ENCODE peak calls at places on chromosomes 11 and 22, in five cellular contexts. B is neuronal stem cell, P is trophoblast cell, K is H9, U is mesenchymal stem cell. X is an unnamed sample.

GRCh38 chr11:69006816-69007215 is 6.2 kb downstream of the MRGPRF start:
- DNase-seq in B (no peak), P (no peak), K (peak), U (no peak), X (no peak)

GRCh38 chr22:20032407-20032991 is 11.6 kb downstream of the TANGO2 start:
- DNase-seq in B (no peak), P (no peak), K (no peak), U (no peak), X (no peak)

GRCh38 chr11:46149826-46150225 is 28.6 kb upstream of the PHF21A start:
- DNase-seq in B (no peak), P (no peak), K (no peak), U (no peak), X (no peak)

GRCh38 chr11:62370743-62371440 is 33.6 kb downstream of the ASRGL1 start:
- DNase-seq in B (no peak), P (no peak), K (peak), U (no peak), X (no peak)

GRCh38 chr22:29621761-29622526 is 18.5 kb downstream of the NF2 start:
- DNase-seq in B (no peak), P (peak), K (no peak), U (peak), X (no peak)

GRCh38 chr11:126137146-126137545 is 74.3 kb downstream of the RPUSD4 start:
- DNase-seq in B (no peak), P (no peak), K (no peak), U (peak), X (no peak)

GRCh38 chr11:108891143-108891542 is 226.3 kb downstream of the DDX10 start:
- DNase-seq in B (no peak), P (no peak), K (no peak), U (no peak), X (no peak)

GRCh38 chr11:74778581-74778980 is 29.9 kb downstream of the RNF169 start:
- DNase-seq in B (no peak), P (peak), K (no peak), U (no peak), X (no peak)

GRCh38 chr11:17822021-17822781 is 87.6 kb downstream of the KCNC1 start:
- DNase-seq in B (no peak), P (no peak), K (no peak), U (peak), X (no peak)

GRCh38 chr11:74849525-74850391 is 99.1 kb downstream of the XRRA1 start:
- DNase-seq in B (peak), P (no peak), K (peak), U (peak), X (peak)

GRCh38 chr11:73982990-73983763 is 534 bp upstream of the UCP2 start:
- DNase-seq in B (peak), P (peak), K (peak), U (peak), X (peak)

GRCh38 chr22:30979932-30980331 is 10.9 kb downstream of the TUG1 start:
- DNase-seq in B (no peak), P (no peak), K (no peak), U (no peak), X (no peak)

GRCh38 chr22:38455530-38456271 is 702 bp upstream of the KCNJ4 start:
- DNase-seq in B (peak), P (no peak), K (peak), U (peak), X (no peak)

GRCh38 chr11:64165482-64165841 is 451 bp downstream of the MACROD1 start:
- DNase-seq in B (no peak), P (no peak), K (no peak), U (no peak), X (no peak)

GRCh38 chr22:26857169-26857568 is 199.8 kb downstream of the MIAT start:
- DNase-seq in B (no peak), P (no peak), K (no peak), U (no peak), X (no peak)

GRCh38 chr11:2929880-2930704 is 872 bp upstream of the PHLDA2 start:
- DNase-seq in B (peak), P (peak), K (peak), U (peak), X (no peak)

GRCh38 chr11:105202844-105203548 is 63.4 kb upstream of the CARD18 start:
- DNase-seq in B (no peak), P (no peak), K (no peak), U (peak), X (no peak)

GRCh38 chr22:28417426-28417825 is 262.2 kb downstream of the TTC28 start:
- DNase-seq in B (no peak), P (no peak), K (no peak), U (no peak), X (no peak)

GRCh38 chr11:60872124-60872951 is 5.0 kb downstream of the ZP1 start:
- DNase-seq in B (no peak), P (no peak), K (no peak), U (peak), X (no peak)

GRCh38 chr11:65064847-65065240 is 6.5 kb upstream of the NAALADL1 start:
- DNase-seq in B (no peak), P (no peak), K (no peak), U (no peak), X (no peak)

GRCh38 chr11:12502041-12502440 is 124.7 kb downstream of the PARVA start:
- DNase-seq in B (no peak), P (no peak), K (no peak), U (peak), X (no peak)

GRCh38 chr11:17414317-17414737 is 25.9 kb upstream of the KCNJ11 start:
- DNase-seq in B (no peak), P (no peak), K (no peak), U (no peak), X (no peak)

GRCh38 chr11:107301886-107302285 is 155.7 kb downstream of the CWF19L2 start:
- DNase-seq in B (no peak), P (peak), K (no peak), U (peak), X (no peak)

GRCh38 chr11:67312187-67313021 is 9.1 kb downstream of the SSH3 start:
- DNase-seq in B (no peak), P (peak), K (no peak), U (no peak), X (no peak)

GRCh38 chr22:27349456-27349855 is 452.1 kb downstream of the MN1 start:
- DNase-seq in B (no peak), P (no peak), K (no peak), U (no peak), X (no peak)

GRCh38 chr22:48473202-48473601 is 1354.5 kb downstream of the BRD1 start:
- DNase-seq in B (no peak), P (no peak), K (peak), U (no peak), X (no peak)

GRCh38 chr11:75959540-75959939 is 144.5 kb downstream of the UVRAG start:
- DNase-seq in B (no peak), P (no peak), K (no peak), U (no peak), X (no peak)

DNA sequence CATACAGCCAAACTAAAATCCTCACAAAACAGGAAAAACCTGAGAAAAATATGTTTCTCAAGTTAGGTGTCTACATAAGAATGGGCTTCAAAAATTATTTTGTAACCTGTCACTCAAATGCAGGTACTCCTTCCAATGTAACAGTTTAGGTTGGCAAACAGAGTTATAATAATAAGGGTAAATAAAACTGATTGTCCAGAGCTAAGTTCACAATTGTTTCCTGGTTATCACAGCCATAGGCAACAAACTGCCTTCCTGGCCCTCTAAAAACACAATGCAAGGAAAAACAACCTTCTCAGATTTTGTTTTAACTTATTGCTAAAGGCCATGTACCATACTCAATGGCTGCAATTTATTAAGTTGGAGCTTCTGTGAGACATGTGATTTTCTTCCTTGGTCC is 36.4 kb downstream of the SNX19 start:
- DNase-seq in B (no peak), P (no peak), K (no peak), U (no peak), X (no peak)
- H2BK12ac ChIP-seq in B (no peak), P (no peak), K (no peak), U (no peak), X (no peak)

GRCh38 chr22:36628561-36629060 is 74.9 kb downstream of the CACNG2 start:
- DNase-seq in B (no peak), P (no peak), K (no peak), U (no peak), X (no peak)
- H2BK12ac ChIP-seq in B (no peak), P (no peak), K (no peak), U (no peak), X (no peak)

GRCh38 chr22:23013612-23014011 is 56.7 kb upstream of the GNAZ start:
- DNase-seq in B (no peak), P (no peak), K (no peak), U (no peak), X (no peak)
- H2BK12ac ChIP-seq in B (no peak), P (no peak), K (no peak), U (no peak), X (no peak)

GRCh38 chr11:27020736-27021135 is 19.9 kb upstream of the BBOX1 start:
- DNase-seq in B (no peak), P (no peak), K (no peak), U (no peak), X (no peak)

GRCh38 chr11:27013741-27014415 is 20.0 kb downstream of the FIBIN start:
- DNase-seq in B (no peak), P (no peak), K (no peak), U (peak), X (no peak)

GRCh38 chr11:27022659-27023251 is 17.9 kb upstream of the BBOX1 start:
- DNase-seq in B (no peak), P (no peak), K (no peak), U (no peak), X (no peak)

GRCh38 chr11:27024865-27025264 is 15.8 kb upstream of the BBOX1 start:
- DNase-seq in B (no peak), P (no peak), K (no peak), U (no peak), X (no peak)

GRCh38 chr11:27018902-27019544 is 21.6 kb upstream of the BBOX1 start:
- DNase-seq in B (no peak), P (no peak), K (no peak), U (peak), X (no peak)
- H2BK12ac ChIP-seq in B (no peak), P (no peak), K (no peak), U (no peak), X (no peak)

GRCh38 chr11:13883589-13883988 is 78.9 kb upstream of the SPON1 start:
- DNase-seq in B (no peak), P (no peak), K (no peak), U (no peak), X (no peak)
- H2BK12ac ChIP-seq in B (no peak), P (no peak), K (no peak), U (no peak), X (no peak)

DNA sequence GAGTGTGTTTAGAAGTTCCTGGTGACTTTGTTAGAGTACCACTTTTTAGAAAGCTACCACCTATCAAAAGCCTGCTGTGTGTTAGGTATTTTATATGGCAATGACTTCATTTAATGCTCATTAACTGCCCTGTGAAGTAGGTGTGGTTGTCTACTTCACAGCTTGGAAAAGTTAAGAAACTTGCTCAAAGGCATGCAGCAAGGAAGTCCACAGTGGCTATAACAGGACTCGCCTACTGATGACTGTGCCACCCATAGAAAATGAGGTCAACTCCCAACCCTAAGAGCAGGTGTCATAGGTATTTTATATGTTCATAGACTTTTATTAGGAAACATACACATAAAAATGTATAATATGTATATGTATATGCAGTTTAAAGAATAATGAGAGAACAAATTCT is 125.2 kb upstream of the PAX6 start:
- DNase-seq in B (no peak), P (no peak), K (no peak), U (no peak), X (no peak)
- H2BK12ac ChIP-seq in B (no peak), P (no peak), K (no peak), U (no peak), X (no peak)

GRCh38 chr22:47191630-47192105 is 429.2 kb downstream of the TBC1D22A start:
- DNase-seq in B (no peak), P (no peak), K (no peak), U (no peak), X (no peak)
- H2BK12ac ChIP-seq in B (no peak), P (no peak), K (no peak), U (no peak), X (no peak)

DNA sequence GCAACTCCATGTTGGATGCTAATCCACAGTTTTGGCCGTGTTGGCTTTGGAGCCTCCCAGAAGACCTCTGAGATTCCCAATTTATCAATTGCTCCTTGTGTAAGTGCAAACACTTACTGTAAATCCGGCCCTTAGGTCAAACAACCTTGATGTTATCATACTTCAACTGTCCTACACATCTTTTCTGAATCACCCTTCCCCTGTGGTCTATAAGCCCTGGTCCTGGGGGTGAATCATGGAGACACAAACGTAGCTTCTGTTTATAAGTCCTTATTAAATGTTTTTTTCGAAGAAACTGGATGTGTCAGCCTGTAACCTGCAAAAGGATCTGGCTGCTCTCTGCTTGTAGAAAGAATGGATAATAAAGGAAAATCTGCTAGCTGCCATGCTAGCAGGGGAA is 1.7 kb upstream of the IL10RA start:
- DNase-seq in B (no peak), P (no peak), K (no peak), U (peak), X (no peak)
- H2BK12ac ChIP-seq in B (no peak), P (no peak), K (no peak), U (no peak), X (no peak)